ENCODE peak calls at places on chromosomes 13 and 19, in four cellular contexts. One of them, this sample, is unnamed.

GRCh38 chr13:50923272-50923671 is 13.7 kb downstream of the RNASEH2B start:
- DNase-seq in IMR-90: no peak
- DNase-seq in H9: no peak
- DNase-seq in H1: no peak
- DNase-seq in this sample: no peak

GRCh38 chr19:56133858-56134654 is 7.0 kb upstream of the ZNF444 start:
- DNase-seq in H9: no peak
- DNase-seq in IMR-90: peak; percentile 17
- DNase-seq in H1: no peak
- DNase-seq in this sample: no peak

GRCh38 chr13:114261328-114261965 is 20.0 kb upstream of the UPF3A start:
- DNase-seq in H9: no peak
- DNase-seq in IMR-90: no peak
- DNase-seq in H1: no peak
- DNase-seq in this sample: no peak

GRCh38 chr13:79481685-79482052 is 714 bp downstream of the NDFIP2 start:
- DNase-seq in H9: no peak
- DNase-seq in IMR-90: no peak
- DNase-seq in H1: no peak
- DNase-seq in this sample: no peak

GRCh38 chr19:50392759-50393158 is 8.6 kb downstream of the POLD1 start:
- DNase-seq in IMR-90: no peak
- DNase-seq in H1: no peak
- DNase-seq in H9: no peak
- DNase-seq in this sample: no peak

GRCh38 chr13:50130686-50131051 is 115.4 kb downstream of the KCNRG start:
- DNase-seq in H9: peak; percentile 58
- DNase-seq in IMR-90: peak; percentile 47
- DNase-seq in H1: peak; percentile 67
- DNase-seq in this sample: peak; percentile 46

GRCh38 chr13:22793598-22794134 is 387.1 kb upstream of the SGCG start:
- DNase-seq in H1: no peak
- DNase-seq in H9: no peak
- DNase-seq in IMR-90: no peak
- DNase-seq in this sample: no peak

GRCh38 chr19:17579523-17580244 is 24.2 kb downstream of the COLGALT1 start:
- DNase-seq in H9: peak; percentile 98
- DNase-seq in H1: peak; percentile 95
- DNase-seq in IMR-90: peak; percentile 26
- DNase-seq in this sample: peak; percentile 45

GRCh38 chr13:30872685-30873443 is 33.2 kb upstream of the MEDAG start:
- DNase-seq in H1: no peak
- DNase-seq in IMR-90: peak; percentile 94
- DNase-seq in H9: peak; percentile 81
- DNase-seq in this sample: peak; percentile 77

DNA sequence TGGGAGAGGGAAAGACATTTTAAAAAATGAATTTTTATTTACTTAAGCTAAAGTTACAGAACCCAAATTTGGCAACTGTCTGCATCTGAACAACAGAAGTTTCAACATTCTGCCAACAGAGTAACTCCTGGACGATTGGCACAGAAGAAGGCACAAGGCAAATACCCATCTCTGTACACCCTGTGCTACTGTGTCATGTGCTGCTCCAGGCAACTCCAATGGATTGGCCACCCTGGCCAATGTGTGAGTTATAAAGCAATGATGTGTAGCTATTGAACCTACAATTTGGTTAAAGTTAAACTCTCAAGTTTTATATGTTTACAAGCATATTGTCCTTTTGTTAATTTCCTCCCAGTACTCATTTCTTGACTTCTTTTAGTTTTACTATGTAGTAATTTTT is 6.1 kb downstream of the STARD13 start:
- DNase-seq in H1: no peak
- DNase-seq in H9: no peak
- DNase-seq in IMR-90: no peak
- DNase-seq in this sample: no peak
- H3K4ac ChIP-seq in H1: no peak overlapping the region
- H3K4ac ChIP-seq in H9: no peak overlapping the region
- H3K4ac ChIP-seq in IMR-90: peak overlapping the region; percentile 94
- H3K4ac ChIP-seq in this sample: no peak overlapping the region

DNA sequence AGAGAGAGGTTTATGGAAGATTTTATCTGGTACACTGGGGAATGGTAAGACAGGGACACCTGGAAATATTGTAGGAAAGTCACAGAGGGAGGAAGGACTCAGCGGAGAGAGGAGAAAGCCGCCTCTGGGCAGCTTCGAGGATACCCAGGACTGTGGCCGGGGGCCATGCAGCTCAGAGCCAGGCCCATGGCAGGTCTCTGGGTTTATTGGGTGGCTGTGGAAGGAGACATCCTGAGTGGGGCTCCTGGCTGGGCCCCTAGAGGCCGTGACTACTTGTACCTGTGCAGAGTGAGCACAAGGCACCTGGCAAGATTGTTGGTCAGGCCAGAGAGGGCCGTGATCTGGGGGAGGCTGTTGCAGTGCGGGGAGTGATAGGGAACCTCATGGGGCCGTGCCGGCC is 3.4 kb downstream of the DAZAP1 start:
- DNase-seq in H9: no peak
- DNase-seq in H1: no peak
- DNase-seq in IMR-90: no peak
- DNase-seq in this sample: no peak
- H3K4ac ChIP-seq in H9: no peak overlapping the region
- H3K4ac ChIP-seq in H1: no peak overlapping the region
- H3K4ac ChIP-seq in IMR-90: no peak overlapping the region
- H3K4ac ChIP-seq in this sample: no peak overlapping the region

GRCh38 chr13:93552596-93552995 is 326.0 kb downstream of the GPC6 start:
- DNase-seq in H1: no peak
- DNase-seq in IMR-90: no peak
- DNase-seq in H9: no peak
- DNase-seq in this sample: no peak

GRCh38 chr13:93549326-93549855 is 322.8 kb downstream of the GPC6 start:
- DNase-seq in H1: no peak
- DNase-seq in IMR-90: no peak
- DNase-seq in H9: no peak
- DNase-seq in this sample: no peak

DNA sequence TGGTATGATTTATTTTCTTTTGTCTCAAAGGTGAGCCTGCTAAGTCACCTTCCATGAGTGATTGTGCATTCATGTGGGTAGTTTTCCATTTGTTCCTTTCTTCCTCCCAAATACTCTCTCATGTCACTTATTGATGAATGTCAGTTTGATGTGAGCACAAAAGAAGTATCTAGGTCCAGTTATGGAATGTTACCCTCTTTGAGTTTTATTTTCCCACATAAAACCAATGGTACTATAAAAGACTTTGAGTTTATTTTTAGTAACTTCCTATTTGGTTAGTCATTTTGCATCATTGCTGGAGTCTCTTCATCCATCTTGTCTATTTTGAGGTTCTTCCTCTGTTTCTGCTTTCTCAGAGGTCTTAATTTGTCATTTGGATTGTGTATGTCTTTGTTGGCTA is 321.3 kb downstream of the GPC6 start:
- DNase-seq in H1: no peak
- DNase-seq in IMR-90: no peak
- DNase-seq in H9: no peak
- DNase-seq in this sample: no peak
- H3K4ac ChIP-seq in H1: no peak overlapping the region
- H3K4ac ChIP-seq in IMR-90: no peak overlapping the region
- H3K4ac ChIP-seq in H9: no peak overlapping the region
- H3K4ac ChIP-seq in this sample: no peak overlapping the region

GRCh38 chr19:46623915-46624502 is 880 bp downstream of the PTGIR start:
- DNase-seq in IMR-90: no peak
- DNase-seq in H1: no peak
- DNase-seq in H9: no peak
- DNase-seq in this sample: no peak
- H3K4ac ChIP-seq in IMR-90: peak overlapping the region; percentile 66
- H3K4ac ChIP-seq in H1: no peak overlapping the region
- H3K4ac ChIP-seq in H9: no peak overlapping the region
- H3K4ac ChIP-seq in this sample: no peak overlapping the region

DNA sequence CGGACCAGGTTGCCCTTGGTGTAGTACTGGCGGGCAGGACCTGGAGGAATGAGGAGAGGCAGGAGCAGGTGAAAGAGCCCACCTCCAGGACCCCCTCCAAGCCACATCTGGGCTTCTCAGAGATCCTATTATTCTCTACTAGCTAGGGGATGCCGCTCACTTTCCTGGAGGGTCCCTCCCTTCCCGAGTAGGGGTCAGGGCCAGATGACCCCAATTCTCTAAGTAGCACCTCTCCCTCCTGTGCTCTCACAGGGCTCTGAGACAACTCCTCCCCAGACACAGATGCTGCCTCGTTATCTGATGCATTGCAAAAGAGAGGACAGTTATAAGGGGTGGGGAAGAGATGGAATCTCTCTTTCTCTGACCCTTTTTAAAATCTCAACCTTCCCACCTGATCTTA is 22.9 kb downstream of the GP6 start:
- DNase-seq in H1: no peak
- DNase-seq in IMR-90: no peak
- DNase-seq in H9: no peak
- DNase-seq in this sample: no peak
- H3K4ac ChIP-seq in H1: no peak overlapping the region
- H3K4ac ChIP-seq in IMR-90: no peak overlapping the region
- H3K4ac ChIP-seq in H9: no peak overlapping the region
- H3K4ac ChIP-seq in this sample: no peak overlapping the region

GRCh38 chr19:41371541-41371940 is 4.8 kb upstream of the TMEM91 start:
- DNase-seq in IMR-90: no peak
- DNase-seq in H9: no peak
- DNase-seq in H1: no peak
- DNase-seq in this sample: no peak

GRCh38 chr19:41376241-41376997 is at the start of gene TMEM91:
- DNase-seq in H9: peak; percentile 69
- DNase-seq in H1: peak; percentile 85
- DNase-seq in IMR-90: no peak
- DNase-seq in this sample: no peak

GRCh38 chr19:41377977-41378707 is 1.8 kb downstream of the TMEM91 start:
- DNase-seq in IMR-90: no peak
- DNase-seq in H1: peak; percentile 68
- DNase-seq in H9: peak; percentile 73
- DNase-seq in this sample: no peak

GRCh38 chr19:41373993-41374392 is 2.3 kb upstream of the TMEM91 start:
- DNase-seq in IMR-90: peak; percentile 92
- DNase-seq in H9: no peak
- DNase-seq in H1: no peak
- DNase-seq in this sample: no peak

DNA sequence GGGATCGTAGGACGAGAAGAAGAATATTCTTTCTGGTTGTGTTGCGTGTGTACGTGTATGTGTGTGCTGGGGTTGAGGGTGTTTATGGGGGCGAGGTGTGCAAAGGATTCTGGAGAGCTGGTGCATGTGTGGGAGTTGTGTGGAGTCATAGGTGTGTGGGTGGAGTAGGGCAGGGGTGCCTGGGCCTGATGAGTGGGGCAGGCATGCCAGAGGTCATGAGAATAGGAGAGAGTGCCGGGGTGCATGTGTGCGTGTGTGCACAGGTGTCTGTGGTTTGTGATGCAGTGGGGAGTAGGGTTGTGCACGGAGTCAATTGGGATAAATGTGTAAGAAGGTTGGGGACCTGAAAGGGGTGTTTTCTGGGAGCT is 649 bp downstream of the TMEM91 start:
- DNase-seq in IMR-90: no peak
- DNase-seq in H1: no peak
- DNase-seq in H9: no peak
- DNase-seq in this sample: no peak
- H3K4ac ChIP-seq in IMR-90: peak overlapping the region; percentile 78
- H3K4ac ChIP-seq in H1: no peak overlapping the region
- H3K4ac ChIP-seq in H9: no peak overlapping the region
- H3K4ac ChIP-seq in this sample: no peak overlapping the region

GRCh38 chr19:3669616-3670257 is 30.5 kb downstream of the PIP5K1C start:
- DNase-seq in H1: no peak
- DNase-seq in H9: no peak
- DNase-seq in IMR-90: no peak
- DNase-seq in this sample: no peak

GRCh38 chr19:3668331-3669133 is 31.7 kb downstream of the PIP5K1C start:
- DNase-seq in H1: no peak
- DNase-seq in H9: no peak
- DNase-seq in IMR-90: peak; percentile 39
- DNase-seq in this sample: no peak

GRCh38 chr19:3667766-3668165 is 32.5 kb downstream of the PIP5K1C start:
- DNase-seq in H1: no peak
- DNase-seq in H9: no peak
- DNase-seq in IMR-90: no peak
- DNase-seq in this sample: no peak

GRCh38 chr19:3670258-3670795 is 29.9 kb downstream of the PIP5K1C start:
- DNase-seq in H1: no peak
- DNase-seq in H9: no peak
- DNase-seq in IMR-90: peak; percentile 84
- DNase-seq in this sample: no peak

GRCh38 chr19:3669134-3669436 is 31.2 kb downstream of the PIP5K1C start:
- DNase-seq in IMR-90: no peak
- DNase-seq in H1: no peak
- DNase-seq in H9: no peak
- DNase-seq in this sample: no peak
- H3K4ac ChIP-seq in IMR-90: no peak overlapping the region
- H3K4ac ChIP-seq in H1: no peak overlapping the region
- H3K4ac ChIP-seq in H9: no peak overlapping the region
- H3K4ac ChIP-seq in this sample: no peak overlapping the region

GRCh38 chr19:21398851-21399250 is 1.9 kb downstream of the ZNF493 start:
- DNase-seq in H9: no peak
- DNase-seq in H1: no peak
- DNase-seq in IMR-90: peak; percentile 1
- DNase-seq in this sample: no peak

GRCh38 chr19:21396121-21396520 is 812 bp upstream of the ZNF493 start:
- DNase-seq in H9: no peak
- DNase-seq in H1: no peak
- DNase-seq in IMR-90: no peak
- DNase-seq in this sample: no peak

GRCh38 chr19:21402303-21402985 is 5.5 kb downstream of the ZNF493 start:
- DNase-seq in H1: no peak
- DNase-seq in IMR-90: no peak
- DNase-seq in H9: no peak
- DNase-seq in this sample: no peak

GRCh38 chr19:21396893-21397572 is at the start of gene ZNF493:
- DNase-seq in IMR-90: peak; percentile 92
- DNase-seq in H9: peak; percentile 97
- DNase-seq in H1: peak; percentile 90
- DNase-seq in this sample: peak; percentile 91
- H3K4ac ChIP-seq in IMR-90: peak within 1 kb of the TSS; percentile 95
- H3K4ac ChIP-seq in H9: no peak within 1 kb of the TSS
- H3K4ac ChIP-seq in H1: no peak within 1 kb of the TSS
- H3K4ac ChIP-seq in this sample: no peak within 1 kb of the TSS

GRCh38 chr13:19959831-19960672 is 1.5 kb downstream of the ZMYM2 start:
- DNase-seq in H9: peak; percentile 93
- DNase-seq in H1: peak; percentile 77
- DNase-seq in IMR-90: peak; percentile 90
- DNase-seq in this sample: peak; percentile 77
- H3K4ac ChIP-seq in H9: no peak overlapping the region
- H3K4ac ChIP-seq in H1: peak overlapping the region; percentile 82
- H3K4ac ChIP-seq in IMR-90: peak overlapping the region; percentile 90
- H3K4ac ChIP-seq in this sample: no peak overlapping the region

This sample was measured in neuronal stem cell.